ENCODE peak calls at places on chromosomes 12 and 14, in four cellular contexts. H is activated CD4-positive, alpha-beta T cell treated with anti-CD3 and anti-CD28 coated beads for 1 hour; F is NT2/D1; W is fibroblast of the aortic adventitia. C is an unnamed sample.

GRCh38 chr12:52798671-52799497 is 3.0 kb upstream of the KRT3 start:
- DNase-seq in F (no peak), H (no peak), W (no peak), C (peak; percentile 63)

GRCh38 chr12:122889658-122890561 is 6.0 kb downstream of the VPS37B start:
- DNase-seq in W (no peak), H (no peak), F (no peak), C (no peak)

GRCh38 chr12:11723993-11724392 is 74.5 kb downstream of the ETV6 start:
- DNase-seq in W (peak; percentile 15), H (no peak), F (no peak), C (peak; percentile 95)

GRCh38 chr14:104145826-104146642 is 7.6 kb downstream of the KIF26A start:
- DNase-seq in W (no peak), F (no peak), H (no peak), C (no peak)

GRCh38 chr14:22887990-22888378 is 5.0 kb downstream of the REM2 start:
- DNase-seq in W (no peak), F (no peak), H (peak; percentile 29), C (no peak)

GRCh38 chr12:48712209-48712608 is 4.3 kb downstream of the CCNT1 start:
- DNase-seq in F (no peak), H (no peak), W (no peak), C (no peak)

GRCh38 chr14:103878180-103878579 is 30.8 kb upstream of the PPP1R13B start:
- DNase-seq in W (no peak), H (no peak), F (no peak), C (no peak)

GRCh38 chr12:102618197-102618897 is 138.0 kb upstream of the IGF1 start:
- DNase-seq in H (no peak), W (no peak), F (no peak), C (no peak)

GRCh38 chr14:56482306-56482705 is 97.3 kb upstream of the TMEM260 start:
- DNase-seq in F (peak; percentile 43), W (peak; percentile 8), H (no peak), C (peak; percentile 14)

GRCh38 chr12:104462325-104462724 is 5.6 kb downstream of the CHST11 start:
- DNase-seq in F (no peak), H (no peak), W (no peak), C (no peak)

GRCh38 chr12:6336859-6337744 is 4.8 kb downstream of the TNFRSF1A start:
- DNase-seq in W (no peak), F (no peak), H (peak; percentile 36), C (no peak)

GRCh38 chr12:24111101-24111500 is 161.6 kb upstream of the SOX5 start:
- DNase-seq in F (no peak), H (no peak), W (peak; percentile 4), C (peak; percentile 75)

GRCh38 chr14:35140718-35141581 is 18.6 kb downstream of the PRORP start:
- DNase-seq in W (peak; percentile 62), H (no peak), F (no peak), C (peak; percentile 62)

GRCh38 chr14:75578786-75579781 is 664 bp downstream of the FLVCR2 start:
- DNase-seq in H (no peak), W (no peak), F (no peak), C (no peak)

GRCh38 chr12:62772556-62772955 is 162.4 kb downstream of the PPM1H start:
- DNase-seq in F (no peak), W (peak; percentile 28), H (no peak), C (peak; percentile 57)

GRCh38 chr12:132359971-132360370 is 30.6 kb upstream of the GALNT9 start:
- DNase-seq in W (no peak), H (no peak), F (no peak), C (no peak)

GRCh38 chr12:19801941-19802340 is 362.6 kb downstream of the AEBP2 start:
- DNase-seq in H (no peak), F (no peak), W (no peak), C (peak; percentile 85)

GRCh38 chr12:107356266-107356936 is 263.1 kb upstream of the CRY1 start:
- DNase-seq in W (peak; percentile 93), F (no peak), H (no peak), C (peak; percentile 92)

GRCh38 chr12:67025543-67026114 is 243.5 kb upstream of the CAND1 start:
- DNase-seq in W (peak; percentile 20), F (peak; percentile 49), H (peak; percentile 12), C (no peak)

GRCh38 chr14:59020382-59020781 is 168.1 kb upstream of the DAAM1 start:
- DNase-seq in W (peak; percentile 52), F (no peak), H (no peak), C (peak; percentile 23)

GRCh38 chr14:90555126-90556049 is 158.6 kb downstream of the CALM1 start:
- DNase-seq in H (no peak), W (no peak), F (no peak), C (no peak)

GRCh38 chr14:20969336-20969735 is 14.0 kb downstream of the RNASE2 start:
- DNase-seq in F (no peak), H (no peak), W (no peak), C (no peak)

GRCh38 chr14:51002406-51002984 is 58.2 kb upstream of the PYGL start:
- DNase-seq in W (no peak), F (no peak), H (no peak), C (no peak)

GRCh38 chr12:26880625-26881024 is 47.6 kb upstream of the ITPR2 start:
- DNase-seq in W (no peak), H (no peak), F (no peak), C (no peak)

GRCh38 chr12:120100630-120101029 is 15.9 kb downstream of the RAB35 start:
- DNase-seq in W (peak; percentile 76), F (no peak), H (no peak), C (peak; percentile 81)

GRCh38 chr12:76274699-76275098 is 73.5 kb downstream of the BBS10 start:
- DNase-seq in F (no peak), H (no peak), W (peak; percentile 80), C (peak; percentile 97)

GRCh38 chr12:130437555-130438242 is 100.0 kb downstream of the PIWIL1 start:
- DNase-seq in W (no peak), H (no peak), F (no peak), C (no peak)

GRCh38 chr12:108825205-108825950 is 32.0 kb downstream of the SSH1 start:
- DNase-seq in H (no peak), F (no peak), W (peak; percentile 65), C (peak; percentile 53)

GRCh38 chr12:68815232-68815927 is 7.4 kb downstream of the MDM2 start:
- DNase-seq in F (no peak), W (no peak), H (no peak), C (no peak)